ENCODE peak calls at places on chromosomes 13 and 19, in ten cellular contexts. N is hepatocyte, O is Panc1, F is A549, A is PC-3, I is cardiac muscle cell, M is stomach, B is dorsolateral prefrontal cortex, E is fibroblast of mammary gland, W is H1. K is an unnamed sample.

GRCh38 chr19:40693150-40693788 is 2.8 kb upstream of the NUMBL start:
- DNase-seq in N (no peak), O (no peak), F (no peak), A (no peak), I (no peak), M (no peak), B (no peak), E (no peak), W (no peak), K (no peak)

GRCh38 chr19:46180701-46181385 is 32.8 kb downstream of the IGFL2 start:
- DNase-seq in N (no peak), O (no peak), F (peak), A (peak), I (no peak), M (no peak), B (no peak), E (peak), W (no peak), K (peak)

GRCh38 chr13:80654638-80655249 is 313.8 kb upstream of the SPRY2 start:
- DNase-seq in N (no peak), O (no peak), F (no peak), A (no peak), I (no peak), M (no peak), B (no peak), E (no peak), W (no peak), K (no peak)

GRCh38 chr13:83943530-83944279 is 61.4 kb upstream of the SLITRK1 start:
- DNase-seq in N (no peak), O (no peak), F (peak), A (peak), I (peak), M (no peak), B (no peak), E (no peak), W (no peak), K (no peak)

GRCh38 chr13:41588899-41589298 is 131.5 kb downstream of the RGCC start:
- DNase-seq in N (no peak), O (peak), F (peak), A (peak), I (no peak), M (no peak), B (no peak), E (peak), W (no peak), K (peak)

GRCh38 chr13:31179754-31180153 is 18.1 kb upstream of the HSPH1 start:
- DNase-seq in N (no peak), O (no peak), F (no peak), A (no peak), I (no peak), M (no peak), B (no peak), E (no peak), W (no peak), K (no peak)

GRCh38 chr19:52786078-52786463 is 520 bp downstream of the ZNF600 start:
- DNase-seq in N (peak), O (no peak), F (no peak), A (peak), I (peak), M (no peak), B (no peak), E (no peak), W (peak), K (peak)

GRCh38 chr19:40348961-40349507 is 539 bp downstream of the PLD3 start:
- DNase-seq in N (peak), O (no peak), F (peak), A (peak), I (no peak), M (no peak), B (peak), E (peak), W (no peak), K (peak)

GRCh38 chr13:27678306-27679040 is 56.8 kb downstream of the POLR1D start:
- DNase-seq in N (no peak), O (no peak), F (no peak), A (peak), I (no peak), M (peak), B (no peak), E (no peak), W (no peak), K (peak)

GRCh38 chr13:59332966-59333365 is 830.8 kb downstream of the DIAPH3 start:
- DNase-seq in N (no peak), O (no peak), F (no peak), A (no peak), I (no peak), M (no peak), B (no peak), E (no peak), W (no peak), K (no peak)

GRCh38 chr19:10538204-10538603 is 5.5 kb upstream of the ATG4D start:
- DNase-seq in N (no peak), O (no peak), F (no peak), A (no peak), I (no peak), M (no peak), B (no peak), E (no peak), W (no peak), K (no peak)

GRCh38 chr13:49315036-49315565 is 67.4 kb downstream of the CDADC1 start:
- DNase-seq in N (no peak), O (no peak), F (no peak), A (no peak), I (no peak), M (no peak), B (no peak), E (peak), W (no peak), K (no peak)

GRCh38 chr13:26062853-26063444 is 11.1 kb upstream of the SHISA2 start:
- DNase-seq in N (peak), O (no peak), F (peak), A (peak), I (peak), M (peak), B (peak), E (peak), W (no peak), K (peak)

GRCh38 chr13:111866731-111867245 is 200.2 kb upstream of the SOX1 start:
- DNase-seq in N (no peak), O (no peak), F (no peak), A (no peak), I (no peak), M (no peak), B (no peak), E (no peak), W (no peak), K (no peak)

GRCh38 chr19:13051581-13052165 is 51.0 kb downstream of the LYL1 start:
- DNase-seq in N (peak), O (no peak), F (peak), A (peak), I (peak), M (peak), B (peak), E (no peak), W (peak), K (peak)

GRCh38 chr19:43425567-43426392 is 11.1 kb downstream of the TEX101 start:
- DNase-seq in N (peak), O (no peak), F (peak), A (peak), I (peak), M (peak), B (no peak), E (peak), W (no peak), K (peak)

GRCh38 chr19:45442927-45443461 is 19.3 kb upstream of the ERCC1 start:
- DNase-seq in N (peak), O (no peak), F (peak), A (peak), I (no peak), M (peak), B (no peak), E (peak), W (peak), K (no peak)

GRCh38 chr13:72146816-72147215 is 279.8 kb upstream of the DACH1 start:
- DNase-seq in N (no peak), O (no peak), F (no peak), A (peak), I (no peak), M (no peak), B (no peak), E (no peak), W (no peak), K (no peak)

GRCh38 chr19:35742121-35742724 is at the start of gene IGFLR1:
- DNase-seq in N (no peak), O (no peak), F (no peak), A (no peak), I (no peak), M (peak), B (no peak), E (no peak), W (no peak), K (no peak)
- H3K4me3 ChIP-seq in N (no peak), O (no peak), F (peak), A (no peak), I (peak), M (peak), B (peak), E (no peak), W (peak), K (no peak)

GRCh38 chr13:32781906-32782305 is 195.7 kb downstream of the PDS5B start:
- DNase-seq in N (no peak), O (no peak), F (no peak), A (no peak), I (no peak), M (no peak), B (no peak), E (no peak), W (no peak), K (no peak)
- TF ChIP-seq CTCF in N (no peak), O (no peak), F (no peak), A (no peak), I (no peak), M (no peak), B (no peak), E (no peak), W (no peak), K (no peak)

DNA sequence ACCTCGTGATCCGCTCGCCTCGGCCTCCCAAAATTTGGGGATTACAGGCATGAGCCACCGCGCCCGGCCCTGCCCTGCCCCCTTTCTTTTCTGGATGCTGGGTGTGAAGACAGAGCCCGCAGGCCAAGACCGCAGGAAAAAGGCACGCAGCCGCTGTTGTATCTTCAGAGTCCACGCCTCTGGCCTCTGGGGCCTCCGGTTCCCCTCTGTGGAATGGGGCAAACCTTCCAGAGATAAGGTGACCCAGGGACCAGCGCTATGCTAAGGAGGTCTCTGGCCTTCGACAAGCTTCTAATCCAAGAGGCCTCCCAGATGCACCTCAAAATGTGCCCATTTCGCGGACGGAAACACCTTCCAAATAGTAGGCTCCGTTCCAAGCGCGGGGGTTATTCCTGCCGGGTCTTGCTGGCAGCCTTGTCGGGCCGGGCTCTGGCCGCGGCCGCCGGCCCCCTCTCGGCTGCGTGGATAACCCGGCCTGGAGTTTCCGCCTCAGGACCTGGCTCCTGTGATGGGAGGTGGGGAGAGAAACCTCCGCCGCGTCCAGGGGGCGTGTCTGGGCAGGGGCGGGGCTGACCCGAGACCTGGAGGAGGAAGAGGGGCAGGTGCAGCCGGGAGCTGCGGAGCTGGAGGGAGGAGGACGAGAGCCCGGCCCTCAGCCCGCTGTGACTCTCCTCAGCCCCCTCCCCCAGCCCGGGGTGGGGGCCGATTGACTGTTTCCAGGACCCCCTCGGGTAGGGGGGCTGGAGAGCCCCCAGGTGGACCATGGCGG is 13.1 kb downstream of the TJP3 start:
- DNase-seq in N (peak), O (no peak), F (peak), A (peak), I (peak), M (peak), B (peak), E (peak), W (peak), K (peak)
- H3K4me3 ChIP-seq in N (peak), O (peak), F (peak), A (peak), I (peak), M (peak), B (no peak), E (no peak), W (peak), K (no peak)

DNA sequence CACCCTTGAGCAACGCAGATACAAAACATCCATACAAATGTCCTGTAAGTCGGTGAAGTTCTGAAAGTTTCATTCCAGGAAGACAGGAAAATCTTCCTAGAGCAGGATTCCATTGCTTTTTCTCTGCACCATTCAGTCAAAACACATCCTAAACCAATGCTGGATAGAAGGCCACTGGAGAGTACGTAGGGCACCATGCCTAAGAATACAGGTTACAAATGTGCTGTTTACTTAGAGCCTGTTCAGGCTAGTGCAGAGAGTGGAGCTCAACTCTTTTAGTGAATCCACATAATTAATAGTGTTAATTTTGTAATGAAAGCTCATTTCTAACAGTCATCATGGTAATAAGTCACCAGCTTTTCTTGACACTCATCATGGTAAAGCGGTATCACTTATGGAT is 187.6 kb downstream of the NHLRC3 start:
- DNase-seq in N (no peak), O (no peak), F (no peak), A (no peak), I (no peak), M (no peak), B (no peak), E (no peak), W (no peak), K (peak)
- TF ChIP-seq CTCF in N (no peak), O (no peak), F (no peak), A (no peak), I (no peak), M (no peak), B (no peak), E (no peak), W (no peak), K (no peak)

GRCh38 chr19:17554968-17555479 is 425 bp upstream of the COLGALT1 start:
- DNase-seq in N (no peak), O (peak), F (no peak), A (no peak), I (no peak), M (no peak), B (no peak), E (no peak), W (no peak), K (no peak)

GRCh38 chr19:17556995-17557394 is 1.5 kb downstream of the COLGALT1 start:
- DNase-seq in N (no peak), O (no peak), F (no peak), A (no peak), I (no peak), M (no peak), B (no peak), E (no peak), W (no peak), K (no peak)

GRCh38 chr19:17555929-17556813 is 722 bp downstream of the COLGALT1 start:
- DNase-seq in N (peak), O (no peak), F (peak), A (peak), I (peak), M (peak), B (peak), E (peak), W (peak), K (peak)

GRCh38 chr19:17557461-17557860 is 2.0 kb downstream of the COLGALT1 start:
- DNase-seq in N (no peak), O (no peak), F (no peak), A (no peak), I (no peak), M (no peak), B (no peak), E (no peak), W (no peak), K (no peak)

GRCh38 chr19:17555480-17555928 is at the start of gene COLGALT1:
- DNase-seq in N (peak), O (peak), F (peak), A (peak), I (peak), M (peak), B (peak), E (peak), W (peak), K (peak)
- H3K4me3 ChIP-seq in N (peak), O (peak), F (peak), A (peak), I (peak), M (peak), B (peak), E (peak), W (peak), K (peak)

DNA sequence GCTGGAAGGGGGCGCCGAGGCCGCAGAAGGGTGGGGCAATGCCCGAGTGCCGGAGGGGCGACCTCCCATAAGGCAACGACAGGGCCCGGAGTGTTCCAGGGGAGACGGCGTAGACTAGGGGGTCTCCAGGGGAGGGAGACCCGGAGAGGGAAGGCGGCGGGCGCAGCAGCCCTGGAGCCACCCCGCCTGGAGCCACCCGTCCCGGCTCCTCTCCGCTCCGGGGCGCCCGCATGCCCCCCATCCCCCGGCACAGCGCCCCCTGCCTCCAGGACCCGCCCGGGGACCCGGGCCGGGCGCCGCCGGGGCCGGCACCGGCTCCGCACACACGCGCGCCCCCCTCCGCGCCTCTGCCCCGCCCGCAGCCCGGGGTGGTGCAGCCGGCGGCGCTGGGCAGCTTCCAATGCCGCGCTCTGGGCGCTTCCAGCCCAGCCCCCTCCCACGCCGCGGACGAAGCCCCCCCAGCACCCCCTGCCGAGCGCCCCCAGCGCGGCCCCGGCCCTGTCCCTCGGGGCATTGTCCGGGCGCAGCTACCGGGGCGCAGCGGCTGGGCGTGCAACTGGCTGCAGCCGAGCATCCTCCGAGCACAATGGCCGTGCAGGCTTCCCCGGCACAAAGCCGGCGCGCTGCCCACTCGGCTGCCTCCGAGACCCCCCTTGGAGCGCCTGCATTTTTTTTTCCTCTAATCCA is 519 bp downstream of the PTPRS start:
- DNase-seq in N (peak), O (no peak), F (no peak), A (peak), I (peak), M (no peak), B (no peak), E (no peak), W (no peak), K (no peak)
- TF ChIP-seq CTCF in N (no peak), O (peak), F (peak), A (peak), I (no peak), M (no peak), B (no peak), E (no peak), W (no peak), K (no peak)